ENCODE peak calls at places on chromosomes 16 and 17, in five cellular contexts. T is CD8-positive, alpha-beta memory T cell; B is PC-9; I is HCT116; L is K562. N is an unnamed sample.

GRCh38 chr16:3060339-3061127 is 4.9 kb upstream of the IL32 start:
- DNase-seq in L (no peak), I (no peak), B (no peak), T (no peak), N (no peak)

GRCh38 chr16:48592839-48593429 is 17.0 kb downstream of the N4BP1 start:
- DNase-seq in L (no peak), T (no peak), I (no peak), B (no peak), N (no peak)

GRCh38 chr17:4559139-4559791 is 1.1 kb downstream of the GGT6 start:
- DNase-seq in T (no peak), I (no peak), B (no peak), L (no peak), N (no peak)

GRCh38 chr17:15431201-15431600 is 36.2 kb downstream of the CDRT4 start:
- DNase-seq in L (no peak), T (no peak), B (no peak), I (no peak), N (no peak)

GRCh38 chr17:54891176-54891821 is 9.4 kb upstream of the TOM1L1 start:
- DNase-seq in T (no peak), L (peak; percentile 75), I (peak; percentile 57), B (peak; percentile 11), N (no peak)

GRCh38 chr17:65560628-65561371 is 648 bp downstream of the AXIN2 start:
- DNase-seq in B (peak; percentile 65), I (peak; percentile 94), T (peak; percentile 80), L (peak; percentile 71), N (peak; percentile 90)

GRCh38 chr16:83458612-83459011 is 349.2 kb upstream of the HSBP1 start:
- DNase-seq in T (no peak), L (no peak), I (no peak), B (no peak), N (no peak)

GRCh38 chr17:41551370-41551769 is 20.5 kb downstream of the KRT9 start:
- DNase-seq in T (no peak), L (no peak), I (no peak), B (no peak), N (no peak)

GRCh38 chr16:30567160-30567990 is 4.1 kb downstream of the ZNF688 start:
- DNase-seq in L (no peak), I (no peak), B (no peak), T (no peak), N (peak; percentile 54)

GRCh38 chr16:24855678-24856077 is 9.9 kb downstream of the SLC5A11 start:
- DNase-seq in I (no peak), L (no peak), B (no peak), T (no peak), N (no peak)

GRCh38 chr17:39508987-39509386 is 47.7 kb downstream of the CDK12 start:
- DNase-seq in B (no peak), I (no peak), L (no peak), T (no peak), N (no peak)

GRCh38 chr17:227581-228222 is 46.3 kb upstream of the DOC2B start:
- DNase-seq in L (no peak), I (no peak), T (no peak), B (no peak), N (no peak)

GRCh38 chr17:82965371-82965770 is 114.0 kb upstream of the METRNL start:
- DNase-seq in B (no peak), T (no peak), L (no peak), I (no peak), N (no peak)

GRCh38 chr17:21239680-21240374 is 13.4 kb downstream of the NATD1 start:
- DNase-seq in B (no peak), L (peak; percentile 62), I (no peak), T (no peak), N (no peak)

GRCh38 chr17:75011788-75012319 is 616 bp upstream of the MRPL58 start:
- DNase-seq in L (no peak), I (no peak), B (no peak), T (no peak), N (peak; percentile 4)

GRCh38 chr17:59357929-59358328 is 26.5 kb downstream of the YPEL2 start:
- DNase-seq in B (no peak), L (no peak), I (no peak), T (no peak), N (no peak)

GRCh38 chr16:1915732-1916653 is 2.2 kb downstream of the HS3ST6 start:
- DNase-seq in I (no peak), B (no peak), L (no peak), T (no peak), N (no peak)

GRCh38 chr17:42667088-42667951 is 8.2 kb downstream of the TUBG2 start:
- DNase-seq in L (no peak), I (peak; percentile 87), B (peak; percentile 90), T (no peak), N (no peak)

GRCh38 chr17:2071421-2072281 is 16.7 kb downstream of the HIC1 start:
- DNase-seq in L (no peak), T (no peak), I (no peak), B (no peak), N (no peak)

GRCh38 chr17:50560185-50560824 is at the start of gene CACNA1G:
- DNase-seq in T (peak; percentile 84), B (peak; percentile 87), I (peak; percentile 80), L (peak; percentile 99), N (peak; percentile 87)

GRCh38 chr17:39740357-39741111 is 2.8 kb downstream of the GRB7 start:
- DNase-seq in I (peak; percentile 43), T (no peak), B (peak; percentile 86), L (peak; percentile 64), N (no peak)

GRCh38 chr17:83151442-83152220 is 72.2 kb downstream of the METRNL start:
- DNase-seq in I (no peak), T (no peak), L (peak; percentile 9), B (no peak), N (no peak)

GRCh38 chr17:51430581-51430980 is 170.2 kb downstream of the UTP18 start:
- DNase-seq in I (no peak), T (no peak), L (no peak), B (no peak), N (peak; percentile 50)

GRCh38 chr16:2482181-2483107 is 7.5 kb downstream of the TBC1D24 start:
- DNase-seq in B (no peak), T (no peak), L (no peak), I (no peak), N (no peak)

GRCh38 chr17:77735341-77736206 is 222.9 kb upstream of the TNRC6C start:
- DNase-seq in I (no peak), T (no peak), L (peak; percentile 77), B (no peak), N (no peak)

GRCh38 chr17:50952889-50953288 is 86.7 kb upstream of the TOB1 start:
- DNase-seq in L (no peak), B (no peak), T (no peak), I (no peak), N (no peak)

GRCh38 chr16:21104124-21104860 is 46.4 kb downstream of the DNAH3 start:
- DNase-seq in T (no peak), B (no peak), I (no peak), L (no peak), N (no peak)

GRCh38 chr17:75012320-75013076 is at the start of gene MRPL58:
- DNase-seq in B (peak; percentile 83), I (peak; percentile 84), L (peak; percentile 89), T (peak; percentile 79), N (peak; percentile 76)

GRCh38 chr16:84562174-84562815 is 55.6 kb downstream of the COTL1 start:
- DNase-seq in B (no peak), L (no peak), I (no peak), T (no peak), N (no peak)

GRCh38 chr16:57994778-57995177 is 5.7 kb downstream of the ZNF319 start:
- DNase-seq in T (no peak), L (peak; percentile 77), B (peak; percentile 69), I (peak; percentile 37), N (peak; percentile 28)

GRCh38 chr16:19697756-19698318 is 20.2 kb downstream of the KNOP1 start:
- DNase-seq in B (no peak), L (no peak), T (no peak), I (no peak), N (no peak)

GRCh38 chr16:19696961-19697360 is 21.1 kb downstream of the KNOP1 start:
- DNase-seq in B (no peak), I (no peak), T (peak; percentile 12), L (no peak), N (no peak)

GRCh38 chr16:19696312-19696711 is 21.7 kb downstream of the KNOP1 start:
- DNase-seq in T (peak; percentile 62), I (no peak), B (peak; percentile 80), L (peak; percentile 57), N (peak; percentile 55)

GRCh38 chr16:19691161-19691850 is 26.7 kb downstream of the KNOP1 start:
- DNase-seq in B (no peak), I (no peak), L (no peak), T (no peak), N (no peak)

DNA sequence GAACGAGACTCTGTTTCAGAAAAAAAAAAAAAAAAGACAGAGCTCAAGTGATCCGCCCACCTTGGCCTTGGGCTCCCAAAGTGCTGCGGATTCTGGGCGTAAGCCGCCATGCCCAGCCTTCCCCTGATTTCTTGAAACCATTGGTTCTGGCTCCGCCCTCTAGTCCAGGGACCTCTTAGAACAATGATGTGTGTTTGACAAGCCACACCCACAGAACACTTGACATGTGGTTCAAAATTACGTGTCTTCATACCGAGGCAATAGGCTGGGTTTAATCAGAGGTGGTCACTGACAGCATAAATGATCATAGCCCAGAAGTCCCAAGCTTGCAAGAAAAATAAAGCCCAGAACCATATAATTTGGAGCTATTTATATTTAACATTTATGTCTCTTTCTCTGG is 23.0 kb downstream of the KNOP1 start:
- DNase-seq in T (no peak), I (no peak), L (no peak), B (no peak), N (no peak)
- H3K27ac ChIP-seq in T (no peak overlapping the region), I (no peak overlapping the region), L (no peak overlapping the region), B (no peak overlapping the region), N (no peak overlapping the region)

GRCh38 chr16:9824191-9824590 is 358.0 kb downstream of the GRIN2A start:
- DNase-seq in L (no peak), T (no peak), B (no peak), I (no peak), N (no peak)
- H3K27ac ChIP-seq in L (no peak overlapping the region), T (no peak overlapping the region), B (no peak overlapping the region), I (no peak overlapping the region), N (no peak overlapping the region)

GRCh38 chr16:27720731-27721547 is 171.0 kb downstream of the KATNIP start:
- DNase-seq in L (no peak), I (no peak), T (no peak), B (no peak), N (no peak)
- H3K27ac ChIP-seq in L (no peak overlapping the region), I (no peak overlapping the region), T (no peak overlapping the region), B (no peak overlapping the region), N (no peak overlapping the region)

DNA sequence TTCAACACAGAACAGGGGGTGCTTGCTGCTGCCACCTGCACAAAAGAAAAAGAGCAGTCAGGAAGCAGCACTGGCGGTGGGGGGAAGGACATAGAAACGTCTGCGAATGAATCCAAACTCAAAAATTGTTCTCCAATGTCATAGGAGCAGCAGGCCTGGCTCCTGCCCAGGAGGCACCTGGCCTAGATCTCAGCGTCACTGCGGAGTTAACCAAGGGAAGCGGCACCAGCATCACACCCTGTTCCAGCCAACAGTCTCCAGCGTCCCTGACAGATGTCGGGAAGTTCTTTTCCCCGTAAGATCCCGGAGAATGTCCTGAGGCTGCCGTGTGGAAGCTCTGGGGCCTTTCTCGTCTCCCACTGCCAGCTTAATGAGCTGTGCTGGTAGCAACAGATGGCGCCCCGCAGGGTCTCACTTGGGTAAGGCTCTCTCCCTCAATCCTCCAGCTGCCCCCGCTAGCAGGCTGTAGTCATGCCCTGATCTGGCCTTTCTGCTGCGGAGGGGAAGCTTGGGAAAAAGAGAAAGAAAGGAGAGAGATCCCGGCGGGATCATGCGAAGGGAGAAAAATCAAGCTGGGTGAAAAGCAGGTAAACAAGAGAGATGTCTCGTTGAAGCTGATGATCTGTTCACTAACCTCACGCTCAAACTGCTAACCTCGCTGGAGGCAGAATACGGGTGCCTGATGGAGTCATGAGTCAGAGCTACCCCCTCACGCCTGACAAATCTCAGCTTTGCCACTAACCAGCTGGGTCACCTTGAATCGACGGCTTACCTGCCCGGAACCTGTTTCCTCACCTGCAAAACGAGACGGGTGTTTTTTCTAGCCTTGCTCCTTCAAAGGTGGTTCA is 57.4 kb downstream of the MARCHF10 start:
- DNase-seq in B (peak; percentile 27), L (no peak), T (no peak), I (no peak), N (no peak)
- H3K27ac ChIP-seq in B (no peak overlapping the region), L (no peak overlapping the region), T (no peak overlapping the region), I (no peak overlapping the region), N (no peak overlapping the region)